ENCODE peak calls at places on chromosomes 12 and 14, in seven cellular contexts. S is endothelial cell of umbilical vein, W is mammary epithelial cell, U is keratinocyte, C is A549, T is GM23248, D is fibroblast of lung. I is an unnamed sample.
A peak's percentile ranks its signal among the peaks of the same experiment; 100 is the strongest.

GRCh38 chr12:115570271-115570777 is 707.2 kb downstream of the MED13L start:
- DNase-seq in S (no peak), W (no peak), U (no peak), C (peak; percentile 76), T (no peak), D (peak; percentile 18), I (no peak)

GRCh38 chr14:73477618-73478266 is 13.0 kb upstream of the RIOX1 start:
- DNase-seq in S (no peak), W (peak; percentile 95), U (no peak), C (no peak), T (peak; percentile 85), D (no peak), I (no peak)

GRCh38 chr12:42421844-42422779 is 96.1 kb downstream of the PPHLN1 start:
- DNase-seq in S (peak; percentile 96), W (peak; percentile 6), U (no peak), C (no peak), T (peak; percentile 70), D (peak; percentile 82), I (no peak)

GRCh38 chr14:69002069-69002468 is 23.0 kb upstream of the ACTN1 start:
- DNase-seq in S (no peak), W (peak; percentile 17), U (no peak), C (peak; percentile 51), T (peak; percentile 29), D (no peak), I (peak; percentile 66)

GRCh38 chr12:122527478-122527944 is 462 bp downstream of the KNTC1 start:
- DNase-seq in S (peak; percentile 63), W (peak; percentile 35), U (no peak), C (peak; percentile 27), T (peak; percentile 56), D (peak; percentile 10), I (no peak)

GRCh38 chr14:99231850-99232401 is 40.1 kb downstream of the BCL11B start:
- DNase-seq in S (no peak), W (no peak), U (no peak), C (no peak), T (no peak), D (no peak), I (no peak)

GRCh38 chr14:44995770-44996294 is 33.8 kb downstream of the TOGARAM1 start:
- DNase-seq in S (no peak), W (no peak), U (no peak), C (no peak), T (no peak), D (no peak), I (no peak)

GRCh38 chr12:89251326-89252237 is 100.7 kb downstream of the DUSP6 start:
- DNase-seq in S (no peak), W (no peak), U (no peak), C (no peak), T (no peak), D (no peak), I (no peak)

GRCh38 chr14:87131879-87132278 is 861.1 kb downstream of the GALC start:
- DNase-seq in S (no peak), W (peak; percentile 91), U (peak; percentile 87), C (no peak), T (peak; percentile 41), D (peak; percentile 52), I (peak; percentile 40)

GRCh38 chr12:81726634-81727033 is 32.5 kb downstream of the PPFIA2 start:
- DNase-seq in S (no peak), W (no peak), U (no peak), C (no peak), T (no peak), D (no peak), I (no peak)

GRCh38 chr12:61870658-61871559 is 389.3 kb upstream of the USP15 start:
- DNase-seq in S (no peak), W (no peak), U (no peak), C (no peak), T (no peak), D (no peak), I (no peak)

GRCh38 chr14:26414933-26415332 is 182.9 kb downstream of the NOVA1 start:
- DNase-seq in S (no peak), W (no peak), U (no peak), C (no peak), T (no peak), D (no peak), I (no peak)

GRCh38 chr14:51818748-51819386 is 41.5 kb upstream of the GNG2 start:
- DNase-seq in S (no peak), W (no peak), U (no peak), C (no peak), T (no peak), D (no peak), I (no peak)

GRCh38 chr14:74400328-74400727 is 25.7 kb downstream of the SYNDIG1L start:
- DNase-seq in S (no peak), W (no peak), U (no peak), C (peak; percentile 19), T (peak; percentile 42), D (peak; percentile 4), I (no peak)

GRCh38 chr12:22477894-22478287 is 66.5 kb downstream of the C2CD5 start:
- DNase-seq in S (peak; percentile 68), W (no peak), U (no peak), C (no peak), T (peak; percentile 25), D (peak; percentile 39), I (no peak)

GRCh38 chr14:104856869-104857860 is 7.9 kb upstream of the CEP170B start:
- DNase-seq in S (no peak), W (no peak), U (no peak), C (no peak), T (no peak), D (no peak), I (no peak)

GRCh38 chr14:104863131-104863862 is 1.8 kb upstream of the CEP170B start:
- DNase-seq in S (no peak), W (peak; percentile 22), U (no peak), C (no peak), T (no peak), D (no peak), I (no peak)

GRCh38 chr14:104860414-104860813 is 4.7 kb upstream of the CEP170B start:
- DNase-seq in S (no peak), W (no peak), U (no peak), C (no peak), T (no peak), D (no peak), I (no peak)

GRCh38 chr14:104858811-104859426 is 6.1 kb upstream of the CEP170B start:
- DNase-seq in S (no peak), W (no peak), U (no peak), C (no peak), T (no peak), D (no peak), I (no peak)

GRCh38 chr14:104859900-104860299 is 5.2 kb upstream of the CEP170B start:
- DNase-seq in S (no peak), W (no peak), U (no peak), C (no peak), T (no peak), D (no peak), I (no peak)
- H3K4me2 ChIP-seq in S (no peak overlapping the region), W (no peak overlapping the region), U (no peak overlapping the region), C (no peak overlapping the region), T (no peak overlapping the region), D (no peak overlapping the region), I (no peak overlapping the region)

DNA sequence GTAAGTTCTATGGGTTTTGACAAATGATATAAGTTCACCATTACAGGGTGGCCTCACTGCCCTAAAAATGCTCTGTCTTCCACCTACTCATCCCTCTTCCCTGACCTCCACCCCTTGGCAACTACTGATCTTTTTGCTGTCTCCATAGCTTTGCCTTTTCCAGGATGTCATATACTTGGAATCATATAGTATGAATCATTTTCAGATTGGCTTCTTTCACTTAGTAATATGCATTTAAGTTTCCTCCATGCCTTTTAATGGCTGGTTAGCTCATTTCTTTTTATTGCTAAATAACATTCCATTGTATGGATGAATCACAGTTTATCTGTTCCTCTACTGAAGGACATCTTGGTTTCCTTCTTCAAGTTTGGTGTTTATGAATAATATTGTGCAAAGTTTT is 14.0 kb upstream of the PEX5 start:
- DNase-seq in S (no peak), W (peak; percentile 41), U (no peak), C (no peak), T (peak; percentile 72), D (peak; percentile 12), I (no peak)
- H3K9me3 ChIP-seq in S (no peaks in the 10 kb centered on the region), W (peaks cover 7% of the 10 kb centered on the region), U (peaks cover 1% of the 10 kb centered on the region), C (peaks cover 55% of the 10 kb centered on the region), T (no peaks in the 10 kb centered on the region), D (no peaks in the 10 kb centered on the region), I (peaks cover 17% of the 10 kb centered on the region)

GRCh38 chr12:46402861-46403731 is 30.5 kb upstream of the SLC38A2 start:
- DNase-seq in S (peak; percentile 83), W (no peak), U (no peak), C (no peak), T (peak; percentile 62), D (peak; percentile 79), I (no peak)

GRCh38 chr12:46406352-46407027 is 33.9 kb upstream of the SLC38A2 start:
- DNase-seq in S (no peak), W (no peak), U (no peak), C (no peak), T (peak; percentile 17), D (no peak), I (no peak)

GRCh38 chr12:46403732-46404097 is 31.1 kb upstream of the SLC38A2 start:
- DNase-seq in S (no peak), W (no peak), U (no peak), C (no peak), T (no peak), D (no peak), I (no peak)

GRCh38 chr12:46404225-46404631 is 31.7 kb upstream of the SLC38A2 start:
- DNase-seq in S (peak; percentile 29), W (no peak), U (no peak), C (no peak), T (peak; percentile 72), D (peak; percentile 59), I (no peak)

DNA sequence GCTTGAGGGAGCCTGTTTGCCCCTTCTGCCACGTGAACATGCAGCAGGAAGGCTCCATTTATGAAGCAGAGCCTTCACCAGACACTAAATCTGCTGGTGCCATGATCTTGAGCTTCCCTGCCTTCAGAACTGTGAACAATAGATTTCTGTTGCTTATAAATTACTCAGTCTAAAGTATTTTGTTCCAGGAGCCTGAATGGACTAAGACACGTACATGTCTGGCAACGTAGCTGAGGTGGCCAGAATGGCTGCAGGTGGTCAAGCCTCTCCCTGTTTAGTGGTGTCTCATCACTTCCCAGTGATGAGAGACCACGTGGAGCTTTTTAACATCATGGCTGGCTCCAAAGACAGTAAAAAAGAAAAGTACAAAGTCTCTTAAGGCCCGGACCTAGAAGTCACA is 32.2 kb upstream of the SLC38A2 start:
- DNase-seq in S (no peak), W (no peak), U (no peak), C (no peak), T (no peak), D (no peak), I (no peak)
- H3K4me2 ChIP-seq in S (no peak overlapping the region), W (no peak overlapping the region), U (no peak overlapping the region), C (no peak overlapping the region), T (peak overlapping the region; percentile 74), D (no peak overlapping the region), I (no peak overlapping the region)

DNA sequence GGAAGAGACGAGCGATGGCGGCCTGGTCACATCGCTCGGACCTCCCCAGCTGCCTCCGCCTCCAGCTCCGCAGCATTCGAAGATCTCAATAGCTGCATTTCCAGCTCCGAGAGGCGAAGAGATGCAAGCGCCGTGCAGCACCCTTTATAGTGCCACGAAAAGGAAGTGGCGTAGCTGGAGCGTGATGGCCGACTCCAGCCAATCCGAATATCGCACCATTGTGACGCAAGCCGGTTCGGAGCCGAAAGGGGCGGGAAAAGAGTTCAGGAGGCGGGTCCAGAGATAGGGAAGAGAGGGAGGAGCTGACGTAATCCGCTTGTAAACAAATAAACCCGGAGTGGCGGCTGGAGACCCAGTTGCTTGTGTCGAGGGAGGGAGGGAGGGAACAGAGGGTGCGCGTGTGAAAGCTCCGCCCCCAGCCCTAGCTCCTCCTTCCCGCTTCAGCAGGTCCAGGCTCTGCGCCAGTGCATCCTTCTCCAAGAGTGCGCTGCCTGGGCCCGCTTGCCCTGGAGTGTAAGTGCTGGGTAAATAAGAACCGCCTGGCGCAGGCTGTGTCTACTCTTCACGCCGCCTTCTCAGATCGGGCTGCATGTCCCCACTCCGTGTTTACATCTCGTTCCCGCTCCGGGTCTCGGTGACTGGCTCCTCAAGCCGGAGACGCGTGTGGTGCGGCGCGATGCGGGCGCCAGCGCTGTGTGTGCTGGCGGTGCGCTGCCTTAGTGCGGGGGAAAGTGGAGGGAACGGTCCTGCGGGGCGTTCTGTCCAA is at the start of gene BTG1:
- DNase-seq in S (peak; percentile 100), W (peak; percentile 100), U (peak; percentile 97), C (peak; percentile 95), T (peak; percentile 100), D (peak; percentile 100), I (peak; percentile 98)
- H3K9me3 ChIP-seq in S (no peaks in the 10 kb centered on the region), W (no peaks in the 10 kb centered on the region), U (no peaks in the 10 kb centered on the region), C (no peaks in the 10 kb centered on the region), T (no peaks in the 10 kb centered on the region), D (no peaks in the 10 kb centered on the region), I (no peaks in the 10 kb centered on the region)

I was measured in PC-9.